ENCODE peak calls at places on chromosomes 13 and 19, in nine cellular contexts. C is psoas muscle; K is adrenal gland; J is CD4-positive, alpha-beta memory T cell; A is effector memory CD4-positive, alpha-beta T cell; H is CD8-positive, alpha-beta memory T cell; X is cardiac muscle cell; N is AG04450; Z is naive thymus-derived CD4-positive, alpha-beta T cell. T is an unnamed sample.

GRCh38 chr19:4499855-4500254 is 18.4 kb downstream of the PLIN4 start:
- DNase-seq in C (no peak), K (no peak), J (no peak), A (no peak), H (no peak), X (no peak), N (no peak), Z (no peak), T (no peak)

GRCh38 chr13:25196971-25197370 is 24.9 kb upstream of the AMER2 start:
- DNase-seq in C (no peak), K (no peak), J (no peak), A (no peak), H (no peak), X (no peak), N (no peak), Z (no peak), T (no peak)

GRCh38 chr19:39166571-39167391 is 30.0 kb upstream of the NCCRP1 start:
- DNase-seq in C (peak; percentile 65), K (peak; percentile 90), J (no peak), A (no peak), H (no peak), X (no peak), N (no peak), Z (no peak), T (no peak)

GRCh38 chr19:43380771-43381386 is 27.4 kb downstream of the CD177 start:
- DNase-seq in C (no peak), K (no peak), J (no peak), A (no peak), H (no peak), X (no peak), N (no peak), Z (no peak), T (no peak)

GRCh38 chr13:48496796-48497195 is 36.1 kb downstream of the RCBTB2 start:
- DNase-seq in C (no peak), K (no peak), J (peak; percentile 20), A (no peak), H (no peak), X (no peak), N (no peak), Z (no peak), T (no peak)

GRCh38 chr13:20495087-20496023 is 30.3 kb downstream of the CRYL1 start:
- DNase-seq in C (no peak), K (peak; percentile 57), J (peak; percentile 68), A (peak; percentile 13), H (peak; percentile 70), X (peak; percentile 78), N (peak; percentile 39), Z (peak; percentile 68), T (no peak)

GRCh38 chr19:8506402-8506957 is 4.0 kb upstream of the PRAM1 start:
- DNase-seq in C (no peak), K (no peak), J (no peak), A (no peak), H (no peak), X (no peak), N (no peak), Z (no peak), T (no peak)

GRCh38 chr13:26656919-26657318 is 99.4 kb downstream of the WASF3 start:
- DNase-seq in C (no peak), K (peak; percentile 43), J (no peak), A (no peak), H (no peak), X (peak; percentile 50), N (peak; percentile 68), Z (no peak), T (no peak)

GRCh38 chr13:27251166-27252088 is at the start of gene RPL21:
- DNase-seq in C (peak; percentile 97), K (peak; percentile 94), J (peak; percentile 93), A (peak; percentile 83), H (peak; percentile 94), X (peak; percentile 99), N (peak; percentile 94), Z (peak; percentile 93), T (peak; percentile 80)

GRCh38 chr19:48292798-48293197 is 22.9 kb downstream of the ZNF114 start:
- DNase-seq in C (peak; percentile 47), K (no peak), J (no peak), A (no peak), H (no peak), X (peak; percentile 83), N (no peak), Z (no peak), T (no peak)

GRCh38 chr13:45068036-45069001 is 52.0 kb upstream of the GTF2F2 start:
- DNase-seq in C (no peak), K (no peak), J (no peak), A (no peak), H (no peak), X (no peak), N (no peak), Z (no peak), T (no peak)

GRCh38 chr19:6250024-6250605 is 29.7 kb downstream of the MLLT1 start:
- DNase-seq in C (no peak), K (no peak), J (no peak), A (no peak), H (no peak), X (peak; percentile 44), N (no peak), Z (no peak), T (no peak)

GRCh38 chr19:14553042-14553938 is 18.6 kb downstream of the NDUFB7 start:
- DNase-seq in C (no peak), K (no peak), J (no peak), A (no peak), H (no peak), X (no peak), N (no peak), Z (no peak), T (no peak)

GRCh38 chr13:35876601-35877000 is 254.6 kb downstream of the DCLK1 start:
- DNase-seq in C (no peak), K (no peak), J (no peak), A (no peak), H (no peak), X (no peak), N (no peak), Z (no peak), T (no peak)

GRCh38 chr13:50202485-50202884 is 187.2 kb downstream of the KCNRG start:
- DNase-seq in C (no peak), K (no peak), J (no peak), A (no peak), H (no peak), X (no peak), N (no peak), Z (no peak), T (no peak)

GRCh38 chr19:38587562-38587961 is 30.2 kb downstream of the MAP4K1 start:
- DNase-seq in C (no peak), K (no peak), J (no peak), A (no peak), H (no peak), X (no peak), N (no peak), Z (no peak), T (no peak)

GRCh38 chr13:31982540-31982939 is 49.0 kb upstream of the FRY start:
- DNase-seq in C (peak; percentile 65), K (peak; percentile 42), J (no peak), A (no peak), H (no peak), X (peak; percentile 94), N (peak; percentile 73), Z (no peak), T (no peak)

GRCh38 chr19:30590596-30591229 is 218.5 kb downstream of the ZNF536 start:
- DNase-seq in C (no peak), K (no peak), J (no peak), A (no peak), H (no peak), X (no peak), N (no peak), Z (no peak), T (no peak)

GRCh38 chr13:51397262-51397933 is 55.4 kb downstream of the INTS6 start:
- DNase-seq in C (no peak), K (no peak), J (no peak), A (no peak), H (no peak), X (peak; percentile 59), N (peak; percentile 44), Z (no peak), T (no peak)

GRCh38 chr19:8926341-8926740 is 83.9 kb downstream of the MUC16 start:
- DNase-seq in C (no peak), K (no peak), J (no peak), A (no peak), H (no peak), X (no peak), N (no peak), Z (no peak), T (no peak)

GRCh38 chr13:80814541-80814940 is 473.6 kb upstream of the SPRY2 start:
- DNase-seq in C (no peak), K (no peak), J (no peak), A (no peak), H (no peak), X (peak; percentile 60), N (no peak), Z (no peak), T (no peak)

GRCh38 chr19:3157096-3157845 is 21.3 kb upstream of the S1PR4 start:
- DNase-seq in C (no peak), K (no peak), J (no peak), A (no peak), H (no peak), X (no peak), N (no peak), Z (no peak), T (no peak)

GRCh38 chr19:51901860-51902259 is 3.0 kb downstream of the ZNF649 start:
- DNase-seq in C (no peak), K (no peak), J (no peak), A (no peak), H (no peak), X (no peak), N (no peak), Z (no peak), T (no peak)
- H3K9me3 ChIP-seq in C (peaks cover 55% of the 10 kb centered on the region), K (no peaks in the 10 kb centered on the region), J (peaks cover 42% of the 10 kb centered on the region), A (peaks cover 42% of the 10 kb centered on the region), H (peaks cover 51% of the 10 kb centered on the region), X (peaks cover 4% of the 10 kb centered on the region), N (peaks cover 29% of the 10 kb centered on the region), Z (peaks cover 70% of the 10 kb centered on the region), T (peaks cover 46% of the 10 kb centered on the region)

DNA sequence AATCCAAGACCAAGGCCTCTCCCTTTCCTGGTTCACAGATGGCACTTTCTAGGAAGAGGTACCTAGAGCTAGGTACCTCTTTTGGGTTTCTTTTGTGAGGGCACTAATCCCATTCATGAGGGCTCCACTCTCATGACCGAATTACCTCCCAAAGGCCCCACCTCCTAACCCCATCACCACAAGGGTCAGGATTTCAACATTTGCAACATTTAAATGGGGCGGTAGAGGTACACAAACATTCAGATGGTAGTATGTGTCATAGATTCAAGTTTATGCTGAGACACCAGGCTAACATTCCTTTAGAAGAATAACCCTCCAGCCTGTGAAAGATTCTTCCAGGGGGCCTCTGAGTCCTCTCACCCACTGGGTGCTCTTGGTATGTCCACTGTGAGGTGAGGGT is 116.3 kb downstream of the FOXO1 start:
- DNase-seq in C (no peak), K (no peak), J (no peak), A (no peak), H (no peak), X (peak; percentile 40), N (no peak), Z (no peak), T (no peak)
- H3K9me3 ChIP-seq in C (no peaks in the 10 kb centered on the region), K (no peaks in the 10 kb centered on the region), J (no peaks in the 10 kb centered on the region), A (no peaks in the 10 kb centered on the region), H (no peaks in the 10 kb centered on the region), X (no peaks in the 10 kb centered on the region), N (no peaks in the 10 kb centered on the region), Z (no peaks in the 10 kb centered on the region), T (no peaks in the 10 kb centered on the region)

GRCh38 chr19:20912973-20913372 is 10.1 kb upstream of the ZNF85 start:
- DNase-seq in C (no peak), K (no peak), J (no peak), A (no peak), H (no peak), X (no peak), N (no peak), Z (no peak), T (no peak)
- H3K9me3 ChIP-seq in C (no peaks in the 10 kb centered on the region), K (no peaks in the 10 kb centered on the region), J (no peaks in the 10 kb centered on the region), A (no peaks in the 10 kb centered on the region), H (peaks cover 4% of the 10 kb centered on the region), X (no peaks in the 10 kb centered on the region), N (peaks cover 6% of the 10 kb centered on the region), Z (no peaks in the 10 kb centered on the region), T (peaks cover 15% of the 10 kb centered on the region)

GRCh38 chr19:36916991-36917390 is 859 bp downstream of the ZNF568 start:
- DNase-seq in C (no peak), K (no peak), J (no peak), A (no peak), H (no peak), X (peak; percentile 46), N (no peak), Z (no peak), T (no peak)
- H3K9me3 ChIP-seq in C (peaks cover 26% of the 10 kb centered on the region), K (no peaks in the 10 kb centered on the region), J (no peaks in the 10 kb centered on the region), A (no peaks in the 10 kb centered on the region), H (no peaks in the 10 kb centered on the region), X (no peaks in the 10 kb centered on the region), N (peaks cover 11% of the 10 kb centered on the region), Z (peaks cover 10% of the 10 kb centered on the region), T (peaks cover 3% of the 10 kb centered on the region)

T was measured in T-helper 17 cell.